ENCODE peak calls at places on chromosomes 16 and 17, in four cellular contexts. V is Peyer's patch, U is A549, N is gastrocnemius medialis. I is an unnamed sample.

GRCh38 chr16:87956169-87956770 is 5.0 kb downstream of the BANP start:
- DNase-seq in V (no peak), U (no peak), N (peak; percentile 26), I (no peak)

GRCh38 chr16:50376997-50377396 is 8.2 kb upstream of the BRD7 start:
- DNase-seq in V (no peak), U (no peak), N (no peak), I (no peak)

GRCh38 chr17:47703191-47703591 is 9.2 kb downstream of the TBKBP1 start:
- DNase-seq in V (peak; percentile 47), U (no peak), N (no peak), I (no peak)

GRCh38 chr16:18013863-18014262 is 322.7 kb downstream of the NPIPA8 start:
- DNase-seq in V (no peak), U (no peak), N (no peak), I (no peak)

GRCh38 chr16:11949527-11949926 is 7.7 kb upstream of the NPIPB2 start:
- DNase-seq in V (no peak), U (peak; percentile 62), N (no peak), I (no peak)

GRCh38 chr17:7782237-7782636 is 51.8 kb upstream of the KDM6B start:
- DNase-seq in V (no peak), U (peak; percentile 20), N (no peak), I (no peak)

GRCh38 chr17:69954241-69954933 is 120.6 kb upstream of the KCNJ16 start:
- DNase-seq in V (no peak), U (no peak), N (no peak), I (no peak)

GRCh38 chr17:41442772-41443171 is 2.0 kb upstream of the KRT38 start:
- DNase-seq in V (no peak), U (no peak), N (no peak), I (no peak)

GRCh38 chr16:84461029-84461415 is 43.4 kb downstream of the MEAK7 start:
- DNase-seq in V (no peak), U (no peak), N (no peak), I (no peak)

GRCh38 chr17:1005361-1005946 is 8.5 kb downstream of the TIMM22 start:
- DNase-seq in V (no peak), U (no peak), N (peak; percentile 51), I (no peak)

GRCh38 chr16:783404-784161 is 4.6 kb downstream of the RPUSD1 start:
- DNase-seq in V (no peak), U (no peak), N (no peak), I (no peak)

GRCh38 chr17:2174471-2175293 is 119.8 kb downstream of the HIC1 start:
- DNase-seq in V (no peak), U (peak; percentile 62), N (peak; percentile 29), I (no peak)

GRCh38 chr16:67871256-67871655 is 1.6 kb upstream of the EDC4 start:
- DNase-seq in V (no peak), U (no peak), N (no peak), I (no peak)

GRCh38 chr16:57354311-57354710 is 4.3 kb upstream of the CCL22 start:
- DNase-seq in V (no peak), U (no peak), N (no peak), I (no peak)

GRCh38 chr16:68298907-68299515 is 11.7 kb downstream of the SLC7A6OS start:
- DNase-seq in V (no peak), U (no peak), N (peak; percentile 80), I (no peak)

GRCh38 chr17:64240261-64240740 is 22.8 kb downstream of the TEX2 start:
- DNase-seq in V (no peak), U (no peak), N (peak; percentile 29), I (no peak)

GRCh38 chr17:50627782-50628601 is 6.7 kb upstream of the ABCC3 start:
- DNase-seq in V (peak; percentile 80), U (peak; percentile 77), N (no peak), I (no peak)

GRCh38 chr16:27353853-27354252 is 40.1 kb downstream of the IL4R start:
- DNase-seq in V (no peak), U (no peak), N (no peak), I (no peak)

GRCh38 chr16:78072275-78072674 is 27.2 kb upstream of the WWOX start:
- DNase-seq in V (no peak), U (no peak), N (no peak), I (no peak)

GRCh38 chr17:66114609-66115008 is 77.3 kb downstream of the CEP112 start:
- DNase-seq in V (no peak), U (no peak), N (no peak), I (no peak)

GRCh38 chr16:71426069-71426879 is 15.6 kb downstream of the TLE7 start:
- DNase-seq in V (no peak), U (peak; percentile 98), N (no peak), I (peak; percentile 59)

GRCh38 chr17:1455291-1455747 is 713 bp downstream of the CRK start:
- DNase-seq in V (peak; percentile 81), U (peak; percentile 84), N (peak; percentile 78), I (peak; percentile 87)

GRCh38 chr17:41013606-41014005 is 4.7 kb upstream of the KRTAP3-1 start:
- DNase-seq in V (no peak), U (no peak), N (no peak), I (no peak)

GRCh38 chr17:48498168-48498840 is 32.5 kb downstream of the HOXB1 start:
- DNase-seq in V (no peak), U (no peak), N (no peak), I (no peak)

GRCh38 chr16:24848065-24848464 is 2.3 kb downstream of the SLC5A11 start:
- DNase-seq in V (no peak), U (no peak), N (no peak), I (no peak)

GRCh38 chr17:81667754-81668153 is 1.2 kb downstream of the CCDC137 start:
- DNase-seq in V (no peak), U (no peak), N (no peak), I (no peak)
- TF ChIP-seq CTCF in V (no peak), U (no peak), N (no peak), I (peak; percentile 32)

DNA sequence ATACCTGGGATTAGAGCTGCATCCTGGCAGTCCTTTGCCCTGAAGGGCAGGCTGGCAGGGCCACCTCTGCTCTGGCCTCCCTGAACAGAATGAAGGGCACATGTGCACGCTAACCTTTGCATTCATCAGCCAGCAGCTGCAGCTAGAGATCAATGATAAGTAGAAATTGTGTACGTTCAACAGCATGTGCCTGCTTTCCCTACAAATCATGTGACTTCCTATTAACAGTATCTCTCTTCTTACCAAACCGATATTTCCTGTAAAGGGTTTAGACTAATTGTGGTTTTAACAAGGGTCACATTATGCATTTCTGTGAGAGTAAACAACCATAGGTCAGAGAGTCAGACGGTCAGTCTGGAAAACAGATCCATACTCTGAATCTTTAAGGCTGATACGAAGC is 219.5 kb downstream of the MAF start:
- DNase-seq in V (no peak), U (no peak), N (no peak), I (no peak)
- H3K4me3 ChIP-seq in V (no peak overlapping the region), U (no peak overlapping the region), N (no peak overlapping the region), I (peak overlapping the region; percentile 3)

GRCh38 chr17:3893720-3894116 is 865 bp upstream of the CAMKK1 start:
- DNase-seq in V (no peak), U (no peak), N (no peak), I (no peak)

GRCh38 chr17:3890893-3891219 is 2.0 kb downstream of the CAMKK1 start:
- DNase-seq in V (no peak), U (no peak), N (no peak), I (no peak)

GRCh38 chr17:3891626-3892094 is 1.2 kb downstream of the CAMKK1 start:
- DNase-seq in V (no peak), U (no peak), N (no peak), I (no peak)

GRCh38 chr17:3893003-3893719 is at the start of gene CAMKK1:
- DNase-seq in V (peak; percentile 95), U (peak; percentile 86), N (peak; percentile 84), I (peak; percentile 94)

DNA sequence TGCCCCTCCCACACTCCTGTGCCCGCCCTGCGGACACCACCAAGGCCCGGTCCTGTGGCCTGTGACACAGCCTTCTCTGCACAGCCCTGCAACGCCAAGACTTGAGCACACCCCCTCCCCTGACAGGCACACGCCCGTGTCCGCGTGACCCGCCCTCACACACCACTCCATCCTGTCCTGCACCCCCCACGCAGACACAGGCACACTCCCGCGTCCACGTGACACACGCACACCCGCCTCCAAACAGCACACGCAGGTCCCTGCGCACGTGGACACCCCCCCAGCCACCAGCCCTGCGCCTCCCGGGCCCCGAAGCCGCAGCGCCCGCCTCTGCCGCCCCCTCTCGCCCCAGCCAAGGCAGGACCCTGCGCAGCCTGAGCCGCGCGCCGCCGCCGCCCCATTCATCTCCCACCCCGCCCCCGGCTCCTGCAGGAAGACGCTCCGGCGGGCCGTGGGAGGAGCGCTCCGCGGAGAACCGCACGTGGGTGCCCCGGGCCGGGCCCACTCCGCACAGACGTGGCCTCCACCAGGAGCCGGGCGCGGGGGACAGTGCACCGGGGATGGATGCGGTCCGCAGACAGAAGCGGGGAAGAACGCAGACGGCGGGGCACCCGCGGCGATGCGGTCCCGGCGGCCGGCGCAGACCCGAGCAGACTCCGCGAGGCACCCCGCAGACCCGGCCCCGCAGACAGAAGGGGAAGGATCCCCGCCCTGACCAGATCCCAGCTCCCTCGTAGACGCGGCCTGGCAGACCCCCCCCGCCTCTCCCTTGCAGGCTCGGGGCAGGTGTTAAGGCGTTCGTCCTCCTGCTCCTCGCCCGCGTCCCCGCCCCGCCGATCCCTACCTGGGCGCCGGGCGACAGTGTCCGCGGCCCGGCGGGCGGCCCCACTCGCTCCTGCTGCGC is 506 bp downstream of the CAMKK1 start:
- DNase-seq in V (peak; percentile 77), U (peak; percentile 88), N (peak; percentile 66), I (peak; percentile 94)
- H3K27ac ChIP-seq in V (peak overlapping the region; percentile 87), U (peak overlapping the region; percentile 87), N (peak overlapping the region; percentile 81), I (peak overlapping the region; percentile 77)

GRCh38 chr16:2603165-2604015 is 65.6 kb downstream of the PDPK1 start:
- DNase-seq in V (peak; percentile 94), U (peak; percentile 97), N (peak; percentile 96), I (peak; percentile 97)
- TF ChIP-seq CTCF in V (no peak), U (no peak), N (no peak), I (no peak)

GRCh38 chr16:81636298-81636960 is 142.7 kb upstream of the PLCG2 start:
- DNase-seq in V (no peak), U (no peak), N (no peak), I (no peak)
- H3K4me3 ChIP-seq in V (no peak overlapping the region), U (no peak overlapping the region), N (no peak overlapping the region), I (no peak overlapping the region)

GRCh38 chr17:45221081-45221996 is at the start of gene FMNL1:
- DNase-seq in V (peak; percentile 65), U (no peak), N (no peak), I (no peak)
- H3K27ac ChIP-seq in V (peak within 1 kb of the TSS; percentile 84), U (peak within 1 kb of the TSS; percentile 97), N (peak within 1 kb of the TSS; percentile 65), I (peak within 1 kb of the TSS; percentile 75)

DNA sequence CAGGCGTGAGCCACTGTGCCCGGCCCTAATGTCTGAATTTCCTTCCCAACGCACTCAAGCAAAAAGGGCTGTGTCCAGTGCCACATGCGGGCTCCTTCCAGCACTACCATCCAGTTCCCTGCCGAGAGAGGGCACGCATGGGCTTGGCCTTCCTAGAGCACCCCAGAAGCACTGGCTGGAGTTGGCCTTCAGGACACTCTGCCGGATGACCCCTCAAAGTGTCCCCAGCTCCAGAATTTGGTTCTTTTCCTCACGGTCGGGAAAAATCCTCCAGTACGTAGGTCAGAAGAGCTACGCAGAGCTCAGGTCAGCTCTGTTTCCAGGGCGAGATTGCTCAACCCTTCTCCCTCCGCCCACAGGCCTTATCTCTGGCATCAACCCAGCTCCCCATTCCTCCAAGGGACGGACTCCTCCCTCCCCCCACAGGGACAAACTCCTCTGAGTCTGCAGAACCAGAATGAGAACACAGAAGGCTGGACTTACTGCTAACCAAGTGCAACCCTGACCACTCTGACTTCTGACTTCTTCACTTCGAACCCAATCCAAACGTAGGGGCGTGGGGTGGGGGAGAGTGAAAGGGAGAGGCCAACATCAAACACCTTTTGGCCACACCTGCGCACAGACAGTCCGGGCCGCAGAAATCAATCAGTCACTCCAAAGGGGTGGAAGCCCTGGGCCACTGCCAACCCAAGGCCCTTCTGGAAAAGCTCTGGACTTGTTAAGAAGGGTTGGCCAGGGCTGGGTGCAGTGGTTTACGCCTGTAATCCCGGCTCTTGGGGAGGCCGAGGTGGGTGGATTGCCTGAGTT is 3.6 kb downstream of the CDC42EP4 start:
- DNase-seq in V (peak; percentile 93), U (peak; percentile 95), N (peak; percentile 65), I (peak; percentile 81)
- TF ChIP-seq CTCF in V (no peak), U (no peak), N (no peak), I (no peak)

I was measured in suprapubic skin.